ENCODE peak calls at places on chromosomes 2 and 18, in six cellular contexts. J is Peyer's patch, E is body of pancreas, F is A549, Y is suprapubic skin, W is IMR-90. B is an unnamed sample.

GRCh38 chr2:229798446-229799147 is 84.2 kb upstream of the DNER start:
- DNase-seq in J (no peak), E (no peak), F (no peak), Y (no peak), W (peak; percentile 23), B (no peak)

GRCh38 chr2:121532894-121533293 is 2.2 kb downstream of the RNU4ATAC start:
- DNase-seq in J (no peak), E (peak; percentile 24), F (no peak), Y (no peak), W (peak; percentile 10), B (no peak)

GRCh38 chr18:41599529-41599928 is 355.5 kb upstream of the PIK3C3 start:
- DNase-seq in J (no peak), E (no peak), F (no peak), Y (no peak), W (no peak), B (no peak)

GRCh38 chr2:152099655-152100050 is 809 bp upstream of the CACNB4 start:
- DNase-seq in J (no peak), E (no peak), F (peak; percentile 11), Y (no peak), W (no peak), B (no peak)

GRCh38 chr2:60007666-60008065 is 545.8 kb downstream of the BCL11A start:
- DNase-seq in J (no peak), E (no peak), F (no peak), Y (no peak), W (no peak), B (no peak)

GRCh38 chr18:46167971-46168370 is 63.8 kb downstream of the HAUS1 start:
- DNase-seq in J (no peak), E (peak; percentile 10), F (no peak), Y (no peak), W (no peak), B (no peak)

GRCh38 chr2:65980531-65980930 is 454.4 kb upstream of the MEIS1 start:
- DNase-seq in J (no peak), E (no peak), F (no peak), Y (no peak), W (no peak), B (no peak)

GRCh38 chr2:203498161-203498560 is 36.9 kb downstream of the RAPH1 start:
- DNase-seq in J (no peak), E (no peak), F (peak; percentile 47), Y (no peak), W (peak; percentile 89), B (no peak)

GRCh38 chr2:23489471-23490400 is 104.8 kb downstream of the KLHL29 start:
- DNase-seq in J (no peak), E (no peak), F (no peak), Y (no peak), W (no peak), B (no peak)

GRCh38 chr2:104474725-104475124 is 379.2 kb upstream of the POU3F3 start:
- DNase-seq in J (no peak), E (no peak), F (no peak), Y (no peak), W (no peak), B (no peak)

GRCh38 chr2:216082388-216082733 is 642 bp downstream of the TMEM169 start:
- DNase-seq in J (no peak), E (no peak), F (peak; percentile 35), Y (no peak), W (no peak), B (no peak)

GRCh38 chr2:169081551-169081950 is 12.2 kb downstream of the DHRS9 start:
- DNase-seq in J (no peak), E (no peak), F (no peak), Y (no peak), W (no peak), B (no peak)

GRCh38 chr2:185668710-185669109 is 69.9 kb upstream of the FSIP2 start:
- DNase-seq in J (no peak), E (no peak), F (no peak), Y (no peak), W (no peak), B (no peak)

GRCh38 chr2:235389626-235390025 is 104.2 kb upstream of the AGAP1 start:
- DNase-seq in J (no peak), E (no peak), F (no peak), Y (no peak), W (no peak), B (no peak)

GRCh38 chr2:241901500-241902351 is 32.2 kb downstream of the RTP5 start:
- DNase-seq in J (peak; percentile 24), E (peak; percentile 60), F (no peak), Y (peak; percentile 69), W (no peak), B (no peak)

GRCh38 chr2:28004086-28004485 is 113.6 kb downstream of the BABAM2 start:
- DNase-seq in J (no peak), E (no peak), F (no peak), Y (no peak), W (peak; percentile 96), B (no peak)

GRCh38 chr2:120313695-120314615 is 32.0 kb upstream of the INHBB start:
- DNase-seq in J (no peak), E (peak; percentile 24), F (no peak), Y (no peak), W (no peak), B (no peak)

GRCh38 chr2:76679025-76679396 is 843.2 kb downstream of the LRRTM4 start:
- DNase-seq in J (no peak), E (no peak), F (no peak), Y (no peak), W (no peak), B (no peak)

GRCh38 chr2:7867858-7868257 is 814.0 kb upstream of the ID2 start:
- DNase-seq in J (no peak), E (no peak), F (no peak), Y (no peak), W (no peak), B (no peak)

GRCh38 chr2:69594341-69594740 is 49.2 kb downstream of the AAK1 start:
- DNase-seq in J (no peak), E (no peak), F (no peak), Y (no peak), W (peak; percentile 51), B (no peak)

GRCh38 chr2:226581004-226581403 is 218.6 kb downstream of the IRS1 start:
- DNase-seq in J (peak; percentile 48), E (peak; percentile 16), F (no peak), Y (no peak), W (no peak), B (no peak)

GRCh38 chr2:108587621-108588020 is 53.4 kb downstream of the LIMS1 start:
- DNase-seq in J (no peak), E (peak; percentile 47), F (no peak), Y (no peak), W (peak; percentile 77), B (no peak)

GRCh38 chr18:76658627-76659026 is 163.6 kb upstream of the ZNF516 start:
- DNase-seq in J (no peak), E (no peak), F (peak; percentile 5), Y (no peak), W (no peak), B (no peak)

GRCh38 chr2:20990446-20990988 is 53.4 kb downstream of the APOB start:
- DNase-seq in J (no peak), E (no peak), F (no peak), Y (no peak), W (no peak), B (no peak)

GRCh38 chr2:227370791-227371312 is 8.3 kb downstream of the TM4SF20 start:
- DNase-seq in J (no peak), E (peak; percentile 74), F (no peak), Y (no peak), W (peak; percentile 85), B (no peak)

GRCh38 chr2:73925853-73926492 is 707 bp upstream of the DGUOK start:
- DNase-seq in J (peak; percentile 68), E (peak; percentile 32), F (no peak), Y (no peak), W (no peak), B (no peak)

GRCh38 chr2:240287496-240288086 is 147.1 kb upstream of the OTOS start:
- DNase-seq in J (peak; percentile 37), E (no peak), F (no peak), Y (no peak), W (no peak), B (no peak)

GRCh38 chr2:66445076-66445724 is 10.3 kb downstream of the MEIS1 start:
- DNase-seq in J (peak; percentile 46), E (peak; percentile 53), F (no peak), Y (no peak), W (no peak), B (no peak)

GRCh38 chr2:3254438-3254941 is 123.1 kb downstream of the EIPR1 start:
- DNase-seq in J (no peak), E (no peak), F (no peak), Y (no peak), W (no peak), B (no peak)
- H3K4me3 ChIP-seq in J (no peak overlapping the region), E (no peak overlapping the region), F (no peak overlapping the region), Y (no peak overlapping the region), W (no peak overlapping the region), B (no peak overlapping the region)

GRCh38 chr2:217973008-217973787 is 29.6 kb downstream of the TNS1 start:
- DNase-seq in J (no peak), E (no peak), F (no peak), Y (peak; percentile 54), W (no peak), B (no peak)
- H3K27ac ChIP-seq in J (no peak overlapping the region), E (no peak overlapping the region), F (no peak overlapping the region), Y (peak overlapping the region; percentile 4), W (no peak overlapping the region), B (peak overlapping the region; percentile 60)

DNA sequence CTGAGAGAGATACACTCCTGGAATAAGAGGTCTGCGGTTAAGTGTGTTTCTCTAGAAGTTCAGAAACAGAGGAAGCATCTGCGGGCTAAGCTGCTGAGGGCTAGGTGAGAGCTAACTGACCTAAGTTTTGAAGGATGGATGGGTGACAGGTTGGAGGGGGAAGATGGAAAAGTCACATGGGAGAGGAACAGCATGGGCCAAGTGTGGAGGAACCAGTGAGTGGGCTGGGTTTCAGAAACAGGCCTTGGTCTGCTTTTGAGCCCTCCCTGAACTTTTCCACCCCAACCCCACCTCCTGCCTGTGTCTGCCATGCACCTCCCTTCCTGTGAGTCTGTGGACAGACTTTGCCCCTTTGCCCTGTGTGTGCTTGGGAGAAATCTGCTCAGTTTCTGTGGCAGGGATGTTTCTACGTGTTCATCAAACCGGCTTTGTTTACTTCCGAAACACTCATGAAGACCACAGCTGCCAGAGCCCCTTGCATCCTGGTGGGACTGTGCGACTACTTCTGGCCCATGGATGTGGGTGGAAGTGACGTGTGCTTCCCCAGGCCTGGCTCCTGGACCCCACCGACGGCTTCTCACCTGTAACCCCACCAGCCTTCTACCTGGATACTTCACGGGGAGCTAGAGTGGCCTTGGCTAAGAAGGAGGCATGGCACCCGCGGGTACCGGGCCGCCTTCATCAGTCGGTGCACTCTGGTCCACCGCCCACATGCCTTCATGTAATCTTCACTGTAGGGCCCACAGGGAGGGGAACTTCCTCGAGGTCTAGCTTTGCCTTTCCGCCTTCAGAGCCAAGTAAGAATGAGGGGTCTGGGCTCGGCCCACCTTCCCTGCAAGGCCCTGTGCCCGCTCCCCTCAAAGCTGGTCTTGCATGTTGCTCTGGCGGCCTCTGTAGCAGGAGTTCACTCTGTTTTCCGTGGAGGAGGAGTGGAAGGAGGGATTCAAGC is 1.4 kb upstream of the HPCAL1 start:
- DNase-seq in J (peak; percentile 70), E (no peak), F (no peak), Y (no peak), W (no peak), B (no peak)
- TF ChIP-seq POLR2A in J (peak; percentile 52), E (no peak), F (no peak), Y (no peak), W (no peak), B (no peak)

DNA sequence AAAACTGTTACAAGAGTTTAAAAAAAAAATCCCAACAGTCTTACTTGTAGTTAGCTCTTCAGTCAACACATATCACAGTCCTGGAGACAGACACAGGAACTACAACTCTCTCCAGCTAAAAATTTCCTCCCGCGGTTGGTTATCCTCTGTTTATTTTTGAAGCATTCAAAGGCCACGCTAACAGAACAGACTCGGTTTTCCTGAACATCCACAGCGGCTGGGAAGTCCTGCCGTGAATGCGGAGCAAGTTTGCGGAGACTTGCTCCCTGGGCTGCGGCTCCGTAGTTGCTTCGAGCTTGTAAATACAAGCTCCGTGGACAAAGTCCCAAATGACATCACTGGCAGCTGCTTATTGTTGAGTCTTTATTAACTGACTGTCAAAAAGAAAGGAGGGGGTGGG is at the start of gene NCKAP5:
- DNase-seq in J (peak; percentile 76), E (peak; percentile 45), F (peak; percentile 38), Y (no peak), W (peak; percentile 82), B (peak; percentile 27)
- H3K4me3 ChIP-seq in J (peak within 1 kb of the TSS; percentile 44), E (no peak within 1 kb of the TSS), F (peak within 1 kb of the TSS; percentile 35), Y (peak within 1 kb of the TSS; percentile 41), W (peak within 1 kb of the TSS; percentile 50), B (peak within 1 kb of the TSS; percentile 35)